ENCODE peak calls at places on chromosomes 3 and 15, in nine cellular contexts. One of them, this sample, is unnamed.

GRCh38 chr3:6526861-6527260 is 334.1 kb upstream of the GRM7 start:
- DNase-seq in NCI-H774: no peak
- DNase-seq in LHCN-M2: no peak
- DNase-seq in psoas muscle: no peak
- DNase-seq in AG20443: no peak
- DNase-seq in DMS79 treated with DMSO at 0.1 percent for 48 hours: no peak
- DNase-seq in mucosa of descending colon: no peak
- DNase-seq in WTC11: no peak
- DNase-seq in activated CD4-positive, alpha-beta T cell treated with anti-CD3 and anti-CD28 coated beads, Interleukin-2, amount 10 ng/mL, durations not matched to agents 7 days and 5 days: no peak
- DNase-seq in this sample: no peak

GRCh38 chr3:43405888-43406636 is 119.7 kb downstream of the SNRK start:
- DNase-seq in NCI-H774: no peak
- DNase-seq in LHCN-M2: peak
- DNase-seq in psoas muscle: peak
- DNase-seq in AG20443: peak
- DNase-seq in DMS79 treated with DMSO at 0.1 percent for 48 hours: no peak
- DNase-seq in mucosa of descending colon: no peak
- DNase-seq in WTC11: no peak
- DNase-seq in activated CD4-positive, alpha-beta T cell treated with anti-CD3 and anti-CD28 coated beads, Interleukin-2, amount 10 ng/mL, durations not matched to agents 7 days and 5 days: no peak
- DNase-seq in this sample: no peak

GRCh38 chr3:67781218-67781617 is 126.8 kb upstream of the SUCLG2 start:
- DNase-seq in NCI-H774: no peak
- DNase-seq in LHCN-M2: no peak
- DNase-seq in psoas muscle: no peak
- DNase-seq in AG20443: no peak
- DNase-seq in DMS79 treated with DMSO at 0.1 percent for 48 hours: no peak
- DNase-seq in mucosa of descending colon: no peak
- DNase-seq in WTC11: no peak
- DNase-seq in activated CD4-positive, alpha-beta T cell treated with anti-CD3 and anti-CD28 coated beads, Interleukin-2, amount 10 ng/mL, durations not matched to agents 7 days and 5 days: no peak
- DNase-seq in this sample: no peak

GRCh38 chr3:142450881-142451280 is 3.0 kb upstream of the XRN1 start:
- DNase-seq in NCI-H774: no peak
- DNase-seq in LHCN-M2: no peak
- DNase-seq in psoas muscle: no peak
- DNase-seq in AG20443: no peak
- DNase-seq in DMS79 treated with DMSO at 0.1 percent for 48 hours: no peak
- DNase-seq in mucosa of descending colon: no peak
- DNase-seq in WTC11: no peak
- DNase-seq in activated CD4-positive, alpha-beta T cell treated with anti-CD3 and anti-CD28 coated beads, Interleukin-2, amount 10 ng/mL, durations not matched to agents 7 days and 5 days: no peak
- DNase-seq in this sample: no peak

GRCh38 chr15:45495588-45495987 is 27.0 kb downstream of the SLC30A4 start:
- DNase-seq in NCI-H774: no peak
- DNase-seq in LHCN-M2: no peak
- DNase-seq in psoas muscle: no peak
- DNase-seq in AG20443: no peak
- DNase-seq in DMS79 treated with DMSO at 0.1 percent for 48 hours: no peak
- DNase-seq in mucosa of descending colon: no peak
- DNase-seq in WTC11: no peak
- DNase-seq in activated CD4-positive, alpha-beta T cell treated with anti-CD3 and anti-CD28 coated beads, Interleukin-2, amount 10 ng/mL, durations not matched to agents 7 days and 5 days: no peak
- DNase-seq in this sample: no peak

GRCh38 chr3:42411429-42411828 is 1.0 kb upstream of the LYZL4 start:
- DNase-seq in NCI-H774: no peak
- DNase-seq in LHCN-M2: no peak
- DNase-seq in psoas muscle: no peak
- DNase-seq in AG20443: no peak
- DNase-seq in DMS79 treated with DMSO at 0.1 percent for 48 hours: no peak
- DNase-seq in mucosa of descending colon: no peak
- DNase-seq in WTC11: no peak
- DNase-seq in activated CD4-positive, alpha-beta T cell treated with anti-CD3 and anti-CD28 coated beads, Interleukin-2, amount 10 ng/mL, durations not matched to agents 7 days and 5 days: no peak
- DNase-seq in this sample: no peak

GRCh38 chr15:84980196-84981053 is 1.2 kb upstream of the PDE8A start:
- DNase-seq in NCI-H774: peak
- DNase-seq in LHCN-M2: peak
- DNase-seq in psoas muscle: peak
- DNase-seq in AG20443: peak
- DNase-seq in DMS79 treated with DMSO at 0.1 percent for 48 hours: peak
- DNase-seq in mucosa of descending colon: peak
- DNase-seq in WTC11: peak
- DNase-seq in activated CD4-positive, alpha-beta T cell treated with anti-CD3 and anti-CD28 coated beads, Interleukin-2, amount 10 ng/mL, durations not matched to agents 7 days and 5 days: peak
- DNase-seq in this sample: peak

GRCh38 chr3:193556841-193557240 is 2.1 kb upstream of the ATP13A4 start:
- DNase-seq in NCI-H774: peak
- DNase-seq in LHCN-M2: no peak
- DNase-seq in psoas muscle: no peak
- DNase-seq in AG20443: no peak
- DNase-seq in DMS79 treated with DMSO at 0.1 percent for 48 hours: no peak
- DNase-seq in mucosa of descending colon: no peak
- DNase-seq in WTC11: no peak
- DNase-seq in activated CD4-positive, alpha-beta T cell treated with anti-CD3 and anti-CD28 coated beads, Interleukin-2, amount 10 ng/mL, durations not matched to agents 7 days and 5 days: no peak
- DNase-seq in this sample: no peak

GRCh38 chr3:13687409-13687989 is 138.6 kb downstream of the FBLN2 start:
- DNase-seq in NCI-H774: no peak
- DNase-seq in LHCN-M2: no peak
- DNase-seq in psoas muscle: no peak
- DNase-seq in AG20443: no peak
- DNase-seq in DMS79 treated with DMSO at 0.1 percent for 48 hours: peak
- DNase-seq in mucosa of descending colon: no peak
- DNase-seq in WTC11: no peak
- DNase-seq in activated CD4-positive, alpha-beta T cell treated with anti-CD3 and anti-CD28 coated beads, Interleukin-2, amount 10 ng/mL, durations not matched to agents 7 days and 5 days: no peak
- DNase-seq in this sample: peak

GRCh38 chr15:95988574-95988887 is 342.0 kb upstream of the NR2F2 start:
- DNase-seq in NCI-H774: no peak
- DNase-seq in LHCN-M2: no peak
- DNase-seq in psoas muscle: no peak
- DNase-seq in AG20443: no peak
- DNase-seq in DMS79 treated with DMSO at 0.1 percent for 48 hours: no peak
- DNase-seq in mucosa of descending colon: no peak
- DNase-seq in WTC11: no peak
- DNase-seq in activated CD4-positive, alpha-beta T cell treated with anti-CD3 and anti-CD28 coated beads, Interleukin-2, amount 10 ng/mL, durations not matched to agents 7 days and 5 days: no peak
- DNase-seq in this sample: no peak

GRCh38 chr3:29649815-29650547 is 369.1 kb downstream of the RBMS3 start:
- DNase-seq in NCI-H774: no peak
- DNase-seq in LHCN-M2: peak
- DNase-seq in psoas muscle: no peak
- DNase-seq in AG20443: peak
- DNase-seq in DMS79 treated with DMSO at 0.1 percent for 48 hours: no peak
- DNase-seq in mucosa of descending colon: no peak
- DNase-seq in WTC11: no peak
- DNase-seq in activated CD4-positive, alpha-beta T cell treated with anti-CD3 and anti-CD28 coated beads, Interleukin-2, amount 10 ng/mL, durations not matched to agents 7 days and 5 days: no peak
- DNase-seq in this sample: no peak

GRCh38 chr3:8777201-8777977 is 8.0 kb upstream of the OXTR start:
- DNase-seq in NCI-H774: no peak
- DNase-seq in LHCN-M2: no peak
- DNase-seq in psoas muscle: no peak
- DNase-seq in AG20443: no peak
- DNase-seq in DMS79 treated with DMSO at 0.1 percent for 48 hours: no peak
- DNase-seq in mucosa of descending colon: no peak
- DNase-seq in WTC11: no peak
- DNase-seq in activated CD4-positive, alpha-beta T cell treated with anti-CD3 and anti-CD28 coated beads, Interleukin-2, amount 10 ng/mL, durations not matched to agents 7 days and 5 days: no peak
- DNase-seq in this sample: no peak

GRCh38 chr3:13414040-13414729 is 5.9 kb downstream of the NUP210 start:
- DNase-seq in NCI-H774: no peak
- DNase-seq in LHCN-M2: no peak
- DNase-seq in psoas muscle: peak
- DNase-seq in AG20443: no peak
- DNase-seq in DMS79 treated with DMSO at 0.1 percent for 48 hours: no peak
- DNase-seq in mucosa of descending colon: peak
- DNase-seq in WTC11: no peak
- DNase-seq in activated CD4-positive, alpha-beta T cell treated with anti-CD3 and anti-CD28 coated beads, Interleukin-2, amount 10 ng/mL, durations not matched to agents 7 days and 5 days: peak
- DNase-seq in this sample: peak

GRCh38 chr3:9161811-9162210 is 87.6 kb downstream of the SRGAP3 start:
- DNase-seq in NCI-H774: no peak
- DNase-seq in LHCN-M2: no peak
- DNase-seq in psoas muscle: no peak
- DNase-seq in AG20443: no peak
- DNase-seq in DMS79 treated with DMSO at 0.1 percent for 48 hours: no peak
- DNase-seq in mucosa of descending colon: no peak
- DNase-seq in WTC11: no peak
- DNase-seq in activated CD4-positive, alpha-beta T cell treated with anti-CD3 and anti-CD28 coated beads, Interleukin-2, amount 10 ng/mL, durations not matched to agents 7 days and 5 days: no peak
- DNase-seq in this sample: no peak

GRCh38 chr15:99413955-99414754 is 151.6 kb upstream of the MEF2A start:
- DNase-seq in NCI-H774: no peak
- DNase-seq in LHCN-M2: no peak
- DNase-seq in psoas muscle: no peak
- DNase-seq in AG20443: no peak
- DNase-seq in DMS79 treated with DMSO at 0.1 percent for 48 hours: no peak
- DNase-seq in mucosa of descending colon: peak
- DNase-seq in WTC11: no peak
- DNase-seq in activated CD4-positive, alpha-beta T cell treated with anti-CD3 and anti-CD28 coated beads, Interleukin-2, amount 10 ng/mL, durations not matched to agents 7 days and 5 days: no peak
- DNase-seq in this sample: no peak

GRCh38 chr15:66515901-66516322 is 10.8 kb downstream of the ZWILCH start:
- DNase-seq in NCI-H774: no peak
- DNase-seq in LHCN-M2: peak
- DNase-seq in psoas muscle: no peak
- DNase-seq in AG20443: peak
- DNase-seq in DMS79 treated with DMSO at 0.1 percent for 48 hours: no peak
- DNase-seq in mucosa of descending colon: no peak
- DNase-seq in WTC11: no peak
- DNase-seq in activated CD4-positive, alpha-beta T cell treated with anti-CD3 and anti-CD28 coated beads, Interleukin-2, amount 10 ng/mL, durations not matched to agents 7 days and 5 days: no peak
- DNase-seq in this sample: no peak

GRCh38 chr15:72604794-72605193 is 49.7 kb upstream of the GOLGA6B start:
- DNase-seq in NCI-H774: no peak
- DNase-seq in LHCN-M2: peak
- DNase-seq in psoas muscle: no peak
- DNase-seq in AG20443: peak
- DNase-seq in DMS79 treated with DMSO at 0.1 percent for 48 hours: no peak
- DNase-seq in mucosa of descending colon: no peak
- DNase-seq in WTC11: peak
- DNase-seq in activated CD4-positive, alpha-beta T cell treated with anti-CD3 and anti-CD28 coated beads, Interleukin-2, amount 10 ng/mL, durations not matched to agents 7 days and 5 days: no peak
- DNase-seq in this sample: no peak

GRCh38 chr3:181713300-181713647 is 1.5 kb downstream of the SOX2 start:
- DNase-seq in NCI-H774: no peak
- DNase-seq in LHCN-M2: no peak
- DNase-seq in psoas muscle: no peak
- DNase-seq in AG20443: no peak
- DNase-seq in DMS79 treated with DMSO at 0.1 percent for 48 hours: no peak
- DNase-seq in mucosa of descending colon: no peak
- DNase-seq in WTC11: no peak
- DNase-seq in activated CD4-positive, alpha-beta T cell treated with anti-CD3 and anti-CD28 coated beads, Interleukin-2, amount 10 ng/mL, durations not matched to agents 7 days and 5 days: no peak
- DNase-seq in this sample: no peak

GRCh38 chr15:57118013-57118799 is 199.8 kb downstream of the TCF12 start:
- DNase-seq in NCI-H774: no peak
- DNase-seq in LHCN-M2: peak
- DNase-seq in psoas muscle: no peak
- DNase-seq in AG20443: no peak
- DNase-seq in DMS79 treated with DMSO at 0.1 percent for 48 hours: no peak
- DNase-seq in mucosa of descending colon: no peak
- DNase-seq in WTC11: no peak
- DNase-seq in activated CD4-positive, alpha-beta T cell treated with anti-CD3 and anti-CD28 coated beads, Interleukin-2, amount 10 ng/mL, durations not matched to agents 7 days and 5 days: no peak
- DNase-seq in this sample: no peak

GRCh38 chr3:48935530-48935929 is 16.9 kb downstream of the ARIH2 start:
- DNase-seq in NCI-H774: no peak
- DNase-seq in LHCN-M2: no peak
- DNase-seq in psoas muscle: no peak
- DNase-seq in AG20443: no peak
- DNase-seq in DMS79 treated with DMSO at 0.1 percent for 48 hours: no peak
- DNase-seq in mucosa of descending colon: no peak
- DNase-seq in WTC11: no peak
- DNase-seq in activated CD4-positive, alpha-beta T cell treated with anti-CD3 and anti-CD28 coated beads, Interleukin-2, amount 10 ng/mL, durations not matched to agents 7 days and 5 days: no peak
- DNase-seq in this sample: no peak

GRCh38 chr15:38539008-38539343 is 25.6 kb downstream of the RASGRP1 start:
- DNase-seq in NCI-H774: no peak
- DNase-seq in LHCN-M2: no peak
- DNase-seq in psoas muscle: no peak
- DNase-seq in AG20443: no peak
- DNase-seq in DMS79 treated with DMSO at 0.1 percent for 48 hours: no peak
- DNase-seq in mucosa of descending colon: no peak
- DNase-seq in WTC11: no peak
- DNase-seq in activated CD4-positive, alpha-beta T cell treated with anti-CD3 and anti-CD28 coated beads, Interleukin-2, amount 10 ng/mL, durations not matched to agents 7 days and 5 days: no peak
- DNase-seq in this sample: no peak

GRCh38 chr3:11059090-11059798 is 66.7 kb downstream of the SLC6A1 start:
- DNase-seq in NCI-H774: peak
- DNase-seq in LHCN-M2: peak
- DNase-seq in psoas muscle: peak
- DNase-seq in AG20443: peak
- DNase-seq in DMS79 treated with DMSO at 0.1 percent for 48 hours: no peak
- DNase-seq in mucosa of descending colon: no peak
- DNase-seq in WTC11: peak
- DNase-seq in activated CD4-positive, alpha-beta T cell treated with anti-CD3 and anti-CD28 coated beads, Interleukin-2, amount 10 ng/mL, durations not matched to agents 7 days and 5 days: peak
- DNase-seq in this sample: peak

GRCh38 chr3:46406786-46407611 is at the start of the genes CCR5AS and CCRL2:
- DNase-seq in NCI-H774: no peak
- DNase-seq in LHCN-M2: peak
- DNase-seq in psoas muscle: peak
- DNase-seq in AG20443: peak
- DNase-seq in DMS79 treated with DMSO at 0.1 percent for 48 hours: no peak
- DNase-seq in mucosa of descending colon: peak
- DNase-seq in WTC11: no peak
- DNase-seq in activated CD4-positive, alpha-beta T cell treated with anti-CD3 and anti-CD28 coated beads, Interleukin-2, amount 10 ng/mL, durations not matched to agents 7 days and 5 days: peak
- DNase-seq in this sample: peak

GRCh38 chr3:33360136-33360825 is 79.9 kb downstream of the UBP1 start:
- DNase-seq in NCI-H774: no peak
- DNase-seq in LHCN-M2: peak
- DNase-seq in psoas muscle: no peak
- DNase-seq in AG20443: peak
- DNase-seq in DMS79 treated with DMSO at 0.1 percent for 48 hours: no peak
- DNase-seq in mucosa of descending colon: no peak
- DNase-seq in WTC11: no peak
- DNase-seq in activated CD4-positive, alpha-beta T cell treated with anti-CD3 and anti-CD28 coated beads, Interleukin-2, amount 10 ng/mL, durations not matched to agents 7 days and 5 days: no peak
- DNase-seq in this sample: no peak

GRCh38 chr3:43071313-43071893 is 34.5 kb downstream of the POMGNT2 start:
- DNase-seq in NCI-H774: no peak
- DNase-seq in LHCN-M2: no peak
- DNase-seq in psoas muscle: no peak
- DNase-seq in AG20443: no peak
- DNase-seq in DMS79 treated with DMSO at 0.1 percent for 48 hours: no peak
- DNase-seq in mucosa of descending colon: no peak
- DNase-seq in WTC11: peak
- DNase-seq in activated CD4-positive, alpha-beta T cell treated with anti-CD3 and anti-CD28 coated beads, Interleukin-2, amount 10 ng/mL, durations not matched to agents 7 days and 5 days: peak
- DNase-seq in this sample: no peak

GRCh38 chr3:51522273-51522981 is 16.1 kb upstream of the RAD54L2 start:
- DNase-seq in NCI-H774: no peak
- DNase-seq in LHCN-M2: no peak
- DNase-seq in psoas muscle: no peak
- DNase-seq in AG20443: no peak
- DNase-seq in DMS79 treated with DMSO at 0.1 percent for 48 hours: no peak
- DNase-seq in mucosa of descending colon: no peak
- DNase-seq in WTC11: no peak
- DNase-seq in activated CD4-positive, alpha-beta T cell treated with anti-CD3 and anti-CD28 coated beads, Interleukin-2, amount 10 ng/mL, durations not matched to agents 7 days and 5 days: no peak
- DNase-seq in this sample: no peak